ENCODE peak calls at places on chromosomes 3 and 15, in eight cellular contexts. S, E, A, W, L, J, C and I are unnamed samples.

GRCh38 chr3:128479558-128480086 is 12.9 kb upstream of the DNAJB8 start:
- DNase-seq in J (no peak), A (no peak), C (no peak), L (no peak), E (no peak), S (no peak), W (no peak), I (no peak)

GRCh38 chr15:66702770-66703539 is 919 bp downstream of the SMAD6 start:
- DNase-seq in C (no peak), A (no peak), E (no peak), J (peak), W (peak), L (no peak), S (no peak), I (no peak)

GRCh38 chr15:98433302-98433701 is 215.0 kb upstream of the IGF1R start:
- DNase-seq in S (no peak), E (no peak), L (no peak), A (no peak), W (no peak), J (no peak), C (no peak), I (peak)

GRCh38 chr3:160401301-160402095 is 2.0 kb downstream of the SMC4 start:
- DNase-seq in W (peak), S (no peak), E (peak), L (no peak), C (no peak), A (peak), J (peak), I (peak)

GRCh38 chr3:141386611-141387110 is 18.4 kb downstream of the ZBTB38 start:
- DNase-seq in L (peak), A (no peak), C (no peak), S (no peak), W (peak), J (no peak), E (no peak), I (no peak)

GRCh38 chr15:45186771-45187577 is 792 bp downstream of the SHF start:
- DNase-seq in L (no peak), W (no peak), A (no peak), C (no peak), J (no peak), S (no peak), E (no peak), I (no peak)

GRCh38 chr3:113441051-113441770 is at the start of gene CFAP44:
- DNase-seq in S (peak), A (no peak), C (no peak), E (peak), J (no peak), W (no peak), L (peak), I (no peak)

GRCh38 chr15:44102675-44103254 is 92.3 kb downstream of the FRMD5 start:
- DNase-seq in W (no peak), A (no peak), L (peak), J (peak), C (no peak), S (no peak), E (peak), I (peak)

GRCh38 chr3:194370753-194371152 is 1.2 kb upstream of the LRRC15 start:
- DNase-seq in S (no peak), L (no peak), C (no peak), J (no peak), W (no peak), A (no peak), E (no peak), I (no peak)

GRCh38 chr3:57068437-57069089 is 8.1 kb downstream of the SPATA12 start:
- DNase-seq in A (peak), J (peak), C (no peak), L (no peak), E (peak), S (no peak), W (no peak), I (peak)